ENCODE peak calls at places on chromosomes 5 and 9, in ten cellular contexts. K is esophagus squamous epithelium, S is body of pancreas, I is neural progenitor cell, B is Karpas-422, M is heart left ventricle, X is iPS DF 6.9, E is fibroblast of lung, F is IMR-90, N is WERI-Rb-1. G is an unnamed sample.

GRCh38 chr9:82090041-82090440 is 101.5 kb downstream of the SPATA31D1 start:
- DNase-seq in K (no peak), S (no peak), I (no peak), B (no peak), M (no peak), X (no peak), E (no peak), F (no peak), N (no peak), G (no peak)

GRCh38 chr5:109688647-109688998 is 1.1 kb upstream of the MAN2A1 start:
- DNase-seq in K (no peak), S (peak; percentile 61), I (peak; percentile 51), B (peak; percentile 85), M (no peak), X (no peak), E (peak; percentile 61), F (peak; percentile 28), N (no peak), G (peak; percentile 34)

GRCh38 chr9:85258823-85259370 is 482.9 kb downstream of the AGTPBP1 start:
- DNase-seq in K (no peak), S (peak; percentile 70), I (peak; percentile 86), B (peak; percentile 74), M (no peak), X (peak; percentile 57), E (peak; percentile 17), F (no peak), N (peak; percentile 44), G (peak; percentile 34)

GRCh38 chr9:93223241-93224180 is 39.6 kb downstream of the WNK2 start:
- DNase-seq in K (no peak), S (peak; percentile 84), I (no peak), B (no peak), M (peak; percentile 21), X (no peak), E (peak; percentile 70), F (peak; percentile 63), N (no peak), G (peak; percentile 96)

GRCh38 chr9:36823934-36824333 is 210.1 kb downstream of the PAX5 start:
- DNase-seq in K (no peak), S (no peak), I (no peak), B (no peak), M (no peak), X (no peak), E (no peak), F (no peak), N (no peak), G (no peak)

GRCh38 chr5:29262683-29263082 is 1930.8 kb upstream of the CDH6 start:
- DNase-seq in K (no peak), S (no peak), I (no peak), B (no peak), M (no peak), X (no peak), E (no peak), F (no peak), N (no peak), G (peak; percentile 6)

GRCh38 chr9:107373809-107374208 is 90.7 kb downstream of the RAD23B start:
- DNase-seq in K (no peak), S (no peak), I (no peak), B (no peak), M (no peak), X (no peak), E (no peak), F (no peak), N (no peak), G (no peak)

GRCh38 chr5:125412051-125412560 is 665.7 kb upstream of the ZNF608 start:
- DNase-seq in K (no peak), S (no peak), I (peak; percentile 44), B (no peak), M (no peak), X (no peak), E (peak; percentile 21), F (no peak), N (peak; percentile 84), G (peak; percentile 64)

GRCh38 chr5:34923694-34924461 is 5.5 kb upstream of the DNAJC21 start:
- DNase-seq in K (no peak), S (peak; percentile 25), I (no peak), B (peak; percentile 48), M (no peak), X (no peak), E (peak; percentile 88), F (peak; percentile 94), N (no peak), G (peak; percentile 97)

GRCh38 chr5:56200856-56201638 is 32.1 kb downstream of the ANKRD55 start:
- DNase-seq in K (no peak), S (peak; percentile 86), I (peak; percentile 80), B (peak; percentile 78), M (no peak), X (peak; percentile 45), E (peak; percentile 83), F (peak; percentile 78), N (peak; percentile 79), G (peak; percentile 71)

GRCh38 chr5:54785729-54786548 is 199.5 kb downstream of the ESM1 start:
- DNase-seq in K (no peak), S (peak; percentile 70), I (no peak), B (no peak), M (peak; percentile 74), X (no peak), E (peak; percentile 44), F (peak; percentile 21), N (no peak), G (peak; percentile 2)

GRCh38 chr9:35940474-35941467 is 17.2 kb downstream of the OR2S2 start:
- DNase-seq in K (no peak), S (no peak), I (no peak), B (no peak), M (no peak), X (no peak), E (no peak), F (no peak), N (peak; percentile 29), G (no peak)

GRCh38 chr9:5449521-5450359 is 602 bp upstream of the CD274 start:
- DNase-seq in K (no peak), S (no peak), I (no peak), B (no peak), M (no peak), X (no peak), E (no peak), F (no peak), N (no peak), G (peak; percentile 63)
- H3K27ac ChIP-seq in K (peak overlapping the region; percentile 88), S (peak overlapping the region; percentile 79), I (no peak overlapping the region), B (no peak overlapping the region), M (peak overlapping the region; percentile 87), X (no peak overlapping the region), E (peak overlapping the region; percentile 69), F (peak overlapping the region; percentile 38), N (no peak overlapping the region), G (peak overlapping the region; percentile 71)

DNA sequence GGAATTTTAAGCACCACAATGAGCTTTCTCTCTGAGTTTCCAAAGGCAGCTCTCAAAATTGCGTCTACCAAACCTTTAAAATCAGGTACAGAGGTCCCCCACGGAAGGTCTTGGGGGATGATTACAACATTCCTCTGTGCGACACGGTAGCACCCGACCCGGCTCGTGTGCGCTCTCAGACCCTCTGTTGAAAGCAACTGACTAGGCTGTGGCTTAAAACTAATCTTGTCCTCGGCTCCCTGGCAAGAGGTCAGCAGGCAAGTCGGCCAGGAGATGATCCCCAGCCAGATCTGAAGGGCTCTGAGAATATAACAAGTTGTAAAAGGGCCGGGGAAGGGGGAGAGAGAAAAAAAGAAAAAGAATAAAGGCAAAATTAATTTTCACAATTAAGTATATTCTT is 92.6 kb upstream of the LMX1B start:
- DNase-seq in K (no peak), S (no peak), I (peak; percentile 72), B (no peak), M (no peak), X (no peak), E (no peak), F (no peak), N (peak; percentile 83), G (no peak)
- H3K27me3 ChIP-seq in K (no peaks in the 10 kb centered on the region), S (peaks cover 20% of the 10 kb centered on the region), I (peaks cover 32% of the 10 kb centered on the region), B (no peaks in the 10 kb centered on the region), M (peaks cover 63% of the 10 kb centered on the region), X (no peaks in the 10 kb centered on the region), E (peaks cover 20% of the 10 kb centered on the region), F (peaks cover 71% of the 10 kb centered on the region), N (no peaks in the 10 kb centered on the region), G (peaks cover 40% of the 10 kb centered on the region)

GRCh38 chr5:6766558-6767191 is 53.4 kb downstream of the TENT4A start:
- DNase-seq in K (peak; percentile 11), S (peak; percentile 88), I (no peak), B (no peak), M (peak; percentile 92), X (no peak), E (peak; percentile 22), F (peak; percentile 44), N (no peak), G (peak; percentile 100)
- H3K27ac ChIP-seq in K (peak overlapping the region; percentile 70), S (peak overlapping the region; percentile 76), I (no peak overlapping the region), B (no peak overlapping the region), M (peak overlapping the region; percentile 62), X (no peak overlapping the region), E (no peak overlapping the region), F (no peak overlapping the region), N (no peak overlapping the region), G (peak overlapping the region; percentile 86)

GRCh38 chr5:159095882-159096554 is 3.7 kb downstream of the EBF1 start:
- DNase-seq in K (no peak), S (no peak), I (peak; percentile 15), B (peak; percentile 78), M (no peak), X (no peak), E (no peak), F (no peak), N (no peak), G (no peak)
- H3K27me3 ChIP-seq in K (no peaks in the 10 kb centered on the region), S (no peaks in the 10 kb centered on the region), I (peaks cover 92% of the 10 kb centered on the region), B (no peaks in the 10 kb centered on the region), M (peaks cover 3% of the 10 kb centered on the region), X (peaks cover 46% of the 10 kb centered on the region), E (no peaks in the 10 kb centered on the region), F (peaks cover 12% of the 10 kb centered on the region), N (peaks cover 4% of the 10 kb centered on the region), G (peaks cover 2% of the 10 kb centered on the region)

GRCh38 chr5:43038523-43038989 is 1.6 kb downstream of the ANXA2R start:
- DNase-seq in K (no peak), S (no peak), I (peak; percentile 51), B (no peak), M (no peak), X (no peak), E (peak; percentile 91), F (peak; percentile 82), N (no peak), G (peak; percentile 64)

GRCh38 chr5:43037929-43038510 is 2.1 kb downstream of the ANXA2R start:
- DNase-seq in K (no peak), S (no peak), I (peak; percentile 29), B (no peak), M (no peak), X (no peak), E (peak; percentile 97), F (peak; percentile 92), N (no peak), G (peak; percentile 82)

GRCh38 chr5:43034591-43034968 is 5.5 kb downstream of the ANXA2R start:
- DNase-seq in K (no peak), S (no peak), I (peak; percentile 20), B (no peak), M (no peak), X (no peak), E (peak; percentile 87), F (peak; percentile 85), N (no peak), G (peak; percentile 86)

GRCh38 chr5:43036856-43037711 is 3.0 kb downstream of the ANXA2R start:
- DNase-seq in K (no peak), S (no peak), I (peak; percentile 59), B (no peak), M (no peak), X (no peak), E (peak; percentile 75), F (peak; percentile 59), N (no peak), G (peak; percentile 71)

DNA sequence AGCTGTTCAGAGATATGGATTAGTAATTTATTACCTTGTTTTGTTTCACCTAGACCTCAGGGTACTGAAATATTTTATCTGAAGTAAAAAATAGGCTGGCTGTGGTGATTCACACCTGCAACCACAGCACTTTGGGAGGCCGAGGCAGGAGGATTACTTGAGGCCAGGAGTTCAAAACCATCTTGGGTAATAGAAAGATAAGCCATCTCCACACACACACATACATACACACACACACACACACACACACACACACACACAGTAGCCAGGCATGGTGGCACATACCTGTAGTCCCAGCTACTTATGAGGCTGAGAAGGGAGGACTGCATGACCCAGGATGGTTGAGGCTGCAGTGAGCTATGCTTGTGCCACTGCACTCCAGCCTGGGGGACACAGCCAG is 3.7 kb downstream of the ANXA2R start:
- DNase-seq in K (no peak), S (no peak), I (no peak), B (no peak), M (no peak), X (no peak), E (no peak), F (no peak), N (no peak), G (no peak)
- H3K27ac ChIP-seq in K (peak overlapping the region; percentile 80), S (no peak overlapping the region), I (no peak overlapping the region), B (no peak overlapping the region), M (peak overlapping the region; percentile 95), X (no peak overlapping the region), E (no peak overlapping the region), F (peak overlapping the region; percentile 100), N (no peak overlapping the region), G (peak overlapping the region; percentile 90)

G was measured in PC-3.